ENCODE peak calls at places on chromosome 17, in six cellular contexts. I is right lobe of liver; O is Calu3; R is left ventricle myocardium inferior; M is mammary epithelial cell; D is CD4-positive, alpha-beta T cell. G is an unnamed sample.

GRCh38 chr17:27762527-27763305 is 37.6 kb downstream of the NOS2 start:
- DNase-seq in I (peak; percentile 18), O (no peak), R (no peak), M (peak; percentile 18), D (no peak), G (no peak)

GRCh38 chr17:16002708-16003265 is 3.2 kb downstream of the TTC19 start:
- DNase-seq in I (no peak), O (no peak), R (no peak), M (no peak), D (no peak), G (no peak)

GRCh38 chr17:38747385-38748328 is 479 bp downstream of the PCGF2 start:
- DNase-seq in I (peak; percentile 52), O (peak; percentile 81), R (peak; percentile 64), M (peak; percentile 11), D (no peak), G (no peak)

GRCh38 chr17:51085150-51085805 is 35.4 kb downstream of the SPAG9 start:
- DNase-seq in I (no peak), O (no peak), R (no peak), M (peak; percentile 41), D (no peak), G (no peak)

GRCh38 chr17:74190154-74190553 is 13.3 kb upstream of the RPL38 start:
- DNase-seq in I (no peak), O (no peak), R (no peak), M (peak; percentile 43), D (no peak), G (peak; percentile 70)

GRCh38 chr17:83186751-83187421 is 107.5 kb downstream of the METRNL start:
- DNase-seq in I (no peak), O (no peak), R (no peak), M (no peak), D (no peak), G (no peak)

GRCh38 chr17:17886253-17886652 is 49.5 kb upstream of the SREBF1 start:
- DNase-seq in I (no peak), O (no peak), R (peak; percentile 66), M (no peak), D (no peak), G (no peak)

GRCh38 chr17:73592531-73592961 is 51.7 kb downstream of the SDK2 start:
- DNase-seq in I (no peak), O (no peak), R (no peak), M (no peak), D (peak; percentile 22), G (no peak)

GRCh38 chr17:74408262-74408661 is 23.6 kb upstream of the GPRC5C start:
- DNase-seq in I (no peak), O (peak; percentile 66), R (no peak), M (peak; percentile 18), D (no peak), G (peak; percentile 23)

GRCh38 chr17:13725286-13725990 is 123.7 kb upstream of the HS3ST3A1 start:
- DNase-seq in I (no peak), O (no peak), R (no peak), M (no peak), D (no peak), G (no peak)

GRCh38 chr17:52885882-52886281 is 727.4 kb upstream of the CA10 start:
- DNase-seq in I (no peak), O (no peak), R (no peak), M (no peak), D (no peak), G (no peak)

GRCh38 chr17:50141026-50141749 is 9.3 kb downstream of the PPP1R9B start:
- DNase-seq in I (peak; percentile 2), O (no peak), R (no peak), M (no peak), D (no peak), G (no peak)

GRCh38 chr17:59796785-59797205 is 89.3 kb downstream of the VMP1 start:
- DNase-seq in I (no peak), O (no peak), R (no peak), M (no peak), D (no peak), G (no peak)

GRCh38 chr17:56545930-56546329 is 47.6 kb upstream of the NOG start:
- DNase-seq in I (no peak), O (no peak), R (no peak), M (no peak), D (no peak), G (no peak)

GRCh38 chr17:48406936-48407567 is 23.0 kb downstream of the SKAP1 start:
- DNase-seq in I (no peak), O (no peak), R (no peak), M (no peak), D (no peak), G (no peak)

GRCh38 chr17:9002610-9003354 is 18.5 kb upstream of the NTN1 start:
- DNase-seq in I (no peak), O (peak; percentile 57), R (peak; percentile 24), M (peak; percentile 28), D (no peak), G (peak; percentile 70)

GRCh38 chr17:51322390-51323029 is 62.2 kb downstream of the UTP18 start:
- DNase-seq in I (no peak), O (peak; percentile 36), R (no peak), M (peak; percentile 39), D (no peak), G (peak; percentile 42)

GRCh38 chr17:75909812-75910274 is 5.2 kb upstream of the MRPL38 start:
- DNase-seq in I (peak; percentile 57), O (no peak), R (no peak), M (peak; percentile 79), D (no peak), G (no peak)

GRCh38 chr17:35774499-35774898 is 13.8 kb downstream of the C17orf50 start:
- DNase-seq in I (no peak), O (no peak), R (no peak), M (no peak), D (no peak), G (no peak)

GRCh38 chr17:17921192-17922082 is 50.8 kb downstream of the TOM1L2 start:
- DNase-seq in I (no peak), O (peak; percentile 30), R (no peak), M (peak; percentile 93), D (no peak), G (no peak)